ENCODE peak calls at places on chromosomes 4 and X, in ten cellular contexts. K, U, Z, X, W, D, I, O, R and N are unnamed samples.

GRCh38 chrX:103685396-103685795 is 1.1 kb downstream of the MORF4L2 start:
- DNase-seq in K (no peak), I (no peak), O (no peak), D (no peak), Z (no peak), W (no peak), U (no peak), R (no peak), X (peak), N (no peak)

GRCh38 chrX:54116391-54116790 is 66.7 kb downstream of the FAM120C start:
- DNase-seq in X (no peak), R (no peak), W (no peak), Z (no peak), O (no peak), D (no peak), U (no peak), K (no peak), I (no peak), N (no peak)

GRCh38 chr4:98828801-98829200 is 100.1 kb downstream of the EIF4E start:
- DNase-seq in W (no peak), Z (no peak), I (no peak), X (peak), R (no peak), K (no peak), U (no peak), O (no peak), D (peak), N (no peak)

GRCh38 chr4:2290974-2291704 is 29.2 kb upstream of the MXD4 start:
- DNase-seq in D (no peak), W (no peak), O (peak), Z (no peak), U (no peak), R (no peak), K (no peak), X (no peak), I (no peak), N (no peak)

GRCh38 chr4:53508446-53508845 is 82.8 kb downstream of the LNX1 start:
- DNase-seq in I (no peak), D (peak), K (no peak), W (no peak), U (peak), O (no peak), Z (peak), R (no peak), X (peak), N (no peak)

GRCh38 chr4:24686866-24687672 is 102.7 kb upstream of the DHX15 start:
- DNase-seq in D (peak), Z (no peak), R (no peak), K (no peak), I (no peak), U (no peak), O (no peak), X (no peak), W (no peak), N (no peak)

GRCh38 chrX:148871422-148872152 is 371.2 kb downstream of the AFF2 start:
- DNase-seq in U (peak), R (peak), D (peak), Z (no peak), W (no peak), O (no peak), X (peak), I (peak), K (no peak), N (peak)

GRCh38 chr4:58734030-58734673 is 1624.0 kb upstream of the IGFBP7 start:
- DNase-seq in I (no peak), O (no peak), U (no peak), X (no peak), W (no peak), K (no peak), R (no peak), Z (no peak), D (no peak), N (no peak)

GRCh38 chr4:182015893-182016292 is 227.3 kb upstream of the TENM3 start:
- DNase-seq in X (peak), U (peak), I (peak), K (no peak), Z (peak), W (no peak), R (no peak), D (peak), O (no peak), N (no peak)

GRCh38 chr4:105619193-105619931 is 66.9 kb downstream of the ARHGEF38 start:
- DNase-seq in K (peak), D (no peak), W (no peak), I (peak), O (no peak), U (peak), R (no peak), Z (no peak), X (no peak), N (no peak)

GRCh38 chr4:47668810-47669408 is 169.0 kb downstream of the CORIN start:
- DNase-seq in O (no peak), Z (peak), K (peak), X (peak), U (peak), R (peak), W (peak), I (no peak), D (peak), N (peak)

GRCh38 chr4:52750819-52751348 is 341 bp downstream of the ERVMER34-1 start:
- DNase-seq in R (no peak), U (peak), K (no peak), X (no peak), O (no peak), Z (peak), I (no peak), W (peak), D (no peak), N (no peak)

GRCh38 chr4:141169391-141169790 is 36.1 kb upstream of the RNF150 start:
- DNase-seq in R (no peak), O (no peak), K (no peak), W (no peak), X (no peak), I (no peak), D (no peak), U (no peak), Z (peak), N (no peak)

GRCh38 chrX:44872817-44873414 is at the start of gene KDM6A:
- DNase-seq in R (peak), U (peak), D (peak), X (peak), Z (peak), O (peak), W (peak), K (peak), I (peak), N (peak)

GRCh38 chr4:12723849-12724447 is 760.2 kb downstream of the RAB28 start:
- DNase-seq in U (peak), O (no peak), R (no peak), I (no peak), K (no peak), X (no peak), Z (no peak), W (no peak), D (peak), N (no peak)

GRCh38 chr4:48032721-48033120 is 16.1 kb downstream of the NIPAL1 start:
- DNase-seq in I (no peak), U (no peak), W (peak), O (no peak), Z (no peak), K (no peak), X (no peak), R (peak), D (no peak), N (no peak)

GRCh38 chrX:44303119-44303518 is 40.4 kb downstream of the EFHC2 start:
- DNase-seq in U (no peak), O (no peak), K (no peak), X (no peak), Z (no peak), W (no peak), I (no peak), R (no peak), D (no peak), N (no peak)

GRCh38 chr4:105527081-105527480 is 25.3 kb upstream of the ARHGEF38 start:
- DNase-seq in U (no peak), R (no peak), W (no peak), O (no peak), K (no peak), D (no peak), I (no peak), X (no peak), Z (no peak), N (no peak)

GRCh38 chrX:70172226-70172625 is 5.1 kb upstream of the DGAT2L6 start:
- DNase-seq in U (no peak), X (peak), R (no peak), W (peak), I (no peak), D (no peak), K (no peak), O (no peak), Z (no peak), N (no peak)

GRCh38 chr4:54499308-54500074 is 158.3 kb upstream of the KIT start:
- DNase-seq in X (peak), Z (peak), W (no peak), D (peak), U (peak), I (no peak), R (peak), O (no peak), K (no peak), N (no peak)

GRCh38 chr4:133694416-133694815 is 507.2 kb downstream of the PABPC4L start:
- DNase-seq in I (no peak), K (no peak), W (no peak), D (peak), Z (no peak), O (no peak), X (peak), U (peak), R (no peak), N (no peak)

GRCh38 chr4:113893546-113893945 is 85.9 kb downstream of the ARSJ start:
- DNase-seq in Z (no peak), I (no peak), W (no peak), D (no peak), X (peak), U (no peak), O (no peak), R (no peak), K (no peak), N (no peak)

GRCh38 chr4:16124232-16124631 is 40.4 kb upstream of the PROM1 start:
- DNase-seq in X (no peak), D (no peak), R (no peak), Z (no peak), W (no peak), U (peak), K (peak), I (no peak), O (no peak), N (no peak)

GRCh38 chr4:81600511-81601269 is 129.0 kb upstream of the RASGEF1B start:
- DNase-seq in W (no peak), K (no peak), D (no peak), O (no peak), U (no peak), I (no peak), X (no peak), R (no peak), Z (no peak), N (no peak)

GRCh38 chr4:148284526-148285193 is 157.6 kb downstream of the NR3C2 start:
- DNase-seq in O (no peak), D (no peak), X (no peak), U (no peak), R (no peak), Z (no peak), K (no peak), W (peak), I (no peak), N (no peak)

GRCh38 chr4:185520119-185520518 is 15.2 kb downstream of the PDLIM3 start:
- DNase-seq in W (no peak), U (peak), Z (no peak), R (peak), X (no peak), K (no peak), D (peak), O (no peak), I (no peak), N (no peak)

GRCh38 chr4:185201983-185202962 is 1.5 kb downstream of the CFAP97 start:
- DNase-seq in K (no peak), R (no peak), X (peak), I (no peak), O (no peak), Z (no peak), D (peak), U (peak), W (no peak), N (no peak)

GRCh38 chr4:96016615-96017299 is 176.9 kb downstream of the PDHA2 start:
- DNase-seq in W (no peak), D (peak), I (no peak), R (peak), X (no peak), U (peak), K (no peak), Z (peak), O (no peak), N (no peak)

GRCh38 chr4:139666735-139667266 is 1.2 kb downstream of the MGST2 start:
- DNase-seq in U (peak), R (no peak), Z (peak), X (peak), I (peak), K (peak), O (no peak), D (no peak), W (peak), N (no peak)

GRCh38 chr4:185112104-185112503 is 31.0 kb upstream of the SLC25A4 start:
- DNase-seq in W (no peak), X (peak), I (peak), D (peak), U (peak), K (no peak), R (peak), Z (peak), O (no peak), N (peak)

GRCh38 chr4:88743696-88744095 is 46.1 kb upstream of the NAP1L5 start:
- DNase-seq in W (no peak), U (peak), O (no peak), D (peak), I (peak), X (peak), R (peak), Z (no peak), K (no peak), N (no peak)

GRCh38 chrX:115713465-115713864 is 152.5 kb downstream of the PLS3 start:
- DNase-seq in Z (no peak), K (no peak), I (no peak), U (no peak), X (no peak), W (no peak), R (no peak), O (no peak), D (no peak), N (peak)

GRCh38 chrX:9560219-9560618 is 95.4 kb downstream of the TBL1X start:
- DNase-seq in X (no peak), R (no peak), D (no peak), Z (no peak), U (no peak), I (no peak), W (no peak), K (no peak), O (no peak), N (no peak)

GRCh38 chr4:1664141-1664540 is 20.0 kb downstream of the FAM53A start:
- DNase-seq in I (no peak), X (no peak), Z (no peak), U (no peak), W (no peak), K (no peak), R (no peak), O (no peak), D (no peak), N (no peak)

GRCh38 chr4:162498168-162498567 is 334.4 kb upstream of the FSTL5 start:
- DNase-seq in K (no peak), Z (no peak), D (no peak), R (no peak), O (no peak), W (no peak), U (no peak), X (no peak), I (no peak), N (no peak)

GRCh38 chr4:55742655-55743191 is 76.9 kb upstream of the EXOC1L start:
- DNase-seq in U (peak), I (no peak), X (peak), O (no peak), R (peak), W (no peak), D (no peak), Z (no peak), K (no peak), N (no peak)

GRCh38 chrX:22134681-22135080 is 102.6 kb downstream of the PHEX start:
- DNase-seq in K (no peak), U (peak), I (peak), D (peak), W (no peak), R (peak), O (no peak), Z (peak), X (peak), N (no peak)

GRCh38 chrX:15298201-15298600 is 17.2 kb downstream of the ASB11 start:
- DNase-seq in R (no peak), Z (no peak), O (no peak), X (no peak), W (no peak), I (no peak), D (peak), U (no peak), K (no peak), N (no peak)

GRCh38 chrX:41381685-41382084 is 47.7 kb downstream of the DDX3X start:
- DNase-seq in U (peak), K (no peak), R (peak), W (no peak), Z (peak), D (peak), O (no peak), X (peak), I (peak), N (no peak)